ENCODE peak calls at places on chromosome 16, in six cellular contexts. One of them, this sample, is unnamed.

GRCh38 chr16:50509521-50510341 is 38.5 kb upstream of the NKD1 start:
- DNase-seq in NCI-H2081: no peak
- DNase-seq in A172: peak
- DNase-seq in brain microvascular endothelial cell: peak
- DNase-seq in stimulated activated CD8-positive, alpha-beta memory T cell treated with anti-CD3 and anti-CD28 coated beads, Interleukin-4, amount 100 ng/mL, for 48 hours: peak
- DNase-seq in NCI-H345: peak
- DNase-seq in this sample: peak

GRCh38 chr16:79213214-79213613 is 387.3 kb downstream of the MAF start:
- DNase-seq in NCI-H2081: no peak
- DNase-seq in A172: no peak
- DNase-seq in stimulated activated CD8-positive, alpha-beta memory T cell treated with anti-CD3 and anti-CD28 coated beads, Interleukin-4, amount 100 ng/mL, for 48 hours: no peak
- DNase-seq in NCI-H345: no peak
- DNase-seq in brain microvascular endothelial cell: no peak
- DNase-seq in this sample: no peak

GRCh38 chr16:77273-77806 is 685 bp upstream of the MPG start:
- DNase-seq in NCI-H345: peak
- DNase-seq in NCI-H2081: peak
- DNase-seq in brain microvascular endothelial cell: peak
- DNase-seq in A172: no peak
- DNase-seq in stimulated activated CD8-positive, alpha-beta memory T cell treated with anti-CD3 and anti-CD28 coated beads, Interleukin-4, amount 100 ng/mL, for 48 hours: peak
- DNase-seq in this sample: no peak

GRCh38 chr16:56424791-56425438 is 430 bp downstream of the AMFR start:
- DNase-seq in NCI-H2081: no peak
- DNase-seq in stimulated activated CD8-positive, alpha-beta memory T cell treated with anti-CD3 and anti-CD28 coated beads, Interleukin-4, amount 100 ng/mL, for 48 hours: peak
- DNase-seq in brain microvascular endothelial cell: no peak
- DNase-seq in A172: no peak
- DNase-seq in NCI-H345: peak
- DNase-seq in this sample: peak

GRCh38 chr16:67961551-67961957 is 6.9 kb downstream of the SLC12A4 start:
- DNase-seq in brain microvascular endothelial cell: no peak
- DNase-seq in stimulated activated CD8-positive, alpha-beta memory T cell treated with anti-CD3 and anti-CD28 coated beads, Interleukin-4, amount 100 ng/mL, for 48 hours: no peak
- DNase-seq in NCI-H345: peak
- DNase-seq in A172: no peak
- DNase-seq in NCI-H2081: peak
- DNase-seq in this sample: no peak

GRCh38 chr16:75496546-75496945 is 1.3 kb upstream of the CHST6 start:
- DNase-seq in A172: no peak
- DNase-seq in NCI-H345: no peak
- DNase-seq in NCI-H2081: no peak
- DNase-seq in stimulated activated CD8-positive, alpha-beta memory T cell treated with anti-CD3 and anti-CD28 coated beads, Interleukin-4, amount 100 ng/mL, for 48 hours: no peak
- DNase-seq in brain microvascular endothelial cell: no peak
- DNase-seq in this sample: no peak

GRCh38 chr16:47826070-47826469 is 329.7 kb downstream of the ABCC12 start:
- DNase-seq in NCI-H345: no peak
- DNase-seq in stimulated activated CD8-positive, alpha-beta memory T cell treated with anti-CD3 and anti-CD28 coated beads, Interleukin-4, amount 100 ng/mL, for 48 hours: no peak
- DNase-seq in brain microvascular endothelial cell: no peak
- DNase-seq in NCI-H2081: no peak
- DNase-seq in A172: no peak
- DNase-seq in this sample: no peak

GRCh38 chr16:9845661-9846361 is 336.4 kb downstream of the GRIN2A start:
- DNase-seq in stimulated activated CD8-positive, alpha-beta memory T cell treated with anti-CD3 and anti-CD28 coated beads, Interleukin-4, amount 100 ng/mL, for 48 hours: no peak
- DNase-seq in A172: peak
- DNase-seq in NCI-H345: no peak
- DNase-seq in brain microvascular endothelial cell: peak
- DNase-seq in NCI-H2081: no peak
- DNase-seq in this sample: no peak

GRCh38 chr16:85334718-85335583 is 222.7 kb upstream of the CIBAR2 start:
- DNase-seq in brain microvascular endothelial cell: no peak
- DNase-seq in NCI-H345: no peak
- DNase-seq in NCI-H2081: no peak
- DNase-seq in stimulated activated CD8-positive, alpha-beta memory T cell treated with anti-CD3 and anti-CD28 coated beads, Interleukin-4, amount 100 ng/mL, for 48 hours: peak
- DNase-seq in A172: no peak
- DNase-seq in this sample: no peak

GRCh38 chr16:66651474-66651765 is 45.1 kb downstream of the CMTM4 start:
- DNase-seq in NCI-H2081: no peak
- DNase-seq in NCI-H345: no peak
- DNase-seq in stimulated activated CD8-positive, alpha-beta memory T cell treated with anti-CD3 and anti-CD28 coated beads, Interleukin-4, amount 100 ng/mL, for 48 hours: no peak
- DNase-seq in A172: no peak
- DNase-seq in brain microvascular endothelial cell: no peak
- DNase-seq in this sample: no peak

GRCh38 chr16:89922477-89922883 is 662 bp upstream of the TUBB3 start:
- DNase-seq in stimulated activated CD8-positive, alpha-beta memory T cell treated with anti-CD3 and anti-CD28 coated beads, Interleukin-4, amount 100 ng/mL, for 48 hours: peak
- DNase-seq in NCI-H345: peak
- DNase-seq in brain microvascular endothelial cell: peak
- DNase-seq in A172: peak
- DNase-seq in NCI-H2081: no peak
- DNase-seq in this sample: no peak

GRCh38 chr16:3058173-3059030 is 7.0 kb upstream of the IL32 start:
- DNase-seq in A172: peak
- DNase-seq in NCI-H2081: no peak
- DNase-seq in NCI-H345: peak
- DNase-seq in brain microvascular endothelial cell: no peak
- DNase-seq in stimulated activated CD8-positive, alpha-beta memory T cell treated with anti-CD3 and anti-CD28 coated beads, Interleukin-4, amount 100 ng/mL, for 48 hours: peak
- DNase-seq in this sample: no peak

GRCh38 chr16:57694556-57695377 is at the start of gene DRC7:
- DNase-seq in NCI-H2081: peak
- DNase-seq in NCI-H345: peak
- DNase-seq in brain microvascular endothelial cell: peak
- DNase-seq in A172: peak
- DNase-seq in stimulated activated CD8-positive, alpha-beta memory T cell treated with anti-CD3 and anti-CD28 coated beads, Interleukin-4, amount 100 ng/mL, for 48 hours: peak
- DNase-seq in this sample: no peak

GRCh38 chr16:88264641-88265285 is 118.0 kb upstream of the ZNF469 start:
- DNase-seq in NCI-H345: no peak
- DNase-seq in NCI-H2081: no peak
- DNase-seq in stimulated activated CD8-positive, alpha-beta memory T cell treated with anti-CD3 and anti-CD28 coated beads, Interleukin-4, amount 100 ng/mL, for 48 hours: peak
- DNase-seq in A172: peak
- DNase-seq in brain microvascular endothelial cell: peak
- DNase-seq in this sample: peak

GRCh38 chr16:29989111-29989858 is 6.1 kb downstream of the HIRIP3 start:
- DNase-seq in stimulated activated CD8-positive, alpha-beta memory T cell treated with anti-CD3 and anti-CD28 coated beads, Interleukin-4, amount 100 ng/mL, for 48 hours: no peak
- DNase-seq in brain microvascular endothelial cell: no peak
- DNase-seq in NCI-H2081: no peak
- DNase-seq in A172: no peak
- DNase-seq in NCI-H345: no peak
- DNase-seq in this sample: no peak

GRCh38 chr16:84278968-84279367 is 15.7 kb upstream of the WFDC1 start:
- DNase-seq in NCI-H2081: no peak
- DNase-seq in NCI-H345: no peak
- DNase-seq in stimulated activated CD8-positive, alpha-beta memory T cell treated with anti-CD3 and anti-CD28 coated beads, Interleukin-4, amount 100 ng/mL, for 48 hours: no peak
- DNase-seq in A172: no peak
- DNase-seq in brain microvascular endothelial cell: no peak
- DNase-seq in this sample: no peak

GRCh38 chr16:81522141-81522701 is 77.6 kb downstream of the CMIP start:
- DNase-seq in NCI-H2081: no peak
- DNase-seq in A172: peak
- DNase-seq in NCI-H345: no peak
- DNase-seq in brain microvascular endothelial cell: no peak
- DNase-seq in stimulated activated CD8-positive, alpha-beta memory T cell treated with anti-CD3 and anti-CD28 coated beads, Interleukin-4, amount 100 ng/mL, for 48 hours: no peak
- DNase-seq in this sample: peak

GRCh38 chr16:29825145-29826044 is 5.1 kb downstream of the MVP start:
- DNase-seq in NCI-H2081: no peak
- DNase-seq in NCI-H345: no peak
- DNase-seq in stimulated activated CD8-positive, alpha-beta memory T cell treated with anti-CD3 and anti-CD28 coated beads, Interleukin-4, amount 100 ng/mL, for 48 hours: peak
- DNase-seq in brain microvascular endothelial cell: peak
- DNase-seq in A172: peak
- DNase-seq in this sample: no peak

GRCh38 chr16:4580245-4580644 is 24.1 kb downstream of the C16orf96 start:
- DNase-seq in A172: peak
- DNase-seq in NCI-H2081: no peak
- DNase-seq in NCI-H345: no peak
- DNase-seq in stimulated activated CD8-positive, alpha-beta memory T cell treated with anti-CD3 and anti-CD28 coated beads, Interleukin-4, amount 100 ng/mL, for 48 hours: no peak
- DNase-seq in brain microvascular endothelial cell: no peak
- DNase-seq in this sample: no peak

GRCh38 chr16:1526608-1527555 is 6.6 kb upstream of the TMEM204 start:
- DNase-seq in brain microvascular endothelial cell: no peak
- DNase-seq in NCI-H2081: no peak
- DNase-seq in A172: no peak
- DNase-seq in NCI-H345: no peak
- DNase-seq in stimulated activated CD8-positive, alpha-beta memory T cell treated with anti-CD3 and anti-CD28 coated beads, Interleukin-4, amount 100 ng/mL, for 48 hours: peak
- DNase-seq in this sample: no peak

GRCh38 chr16:69522732-69523404 is 42.9 kb upstream of the NFAT5 start:
- DNase-seq in NCI-H2081: no peak
- DNase-seq in stimulated activated CD8-positive, alpha-beta memory T cell treated with anti-CD3 and anti-CD28 coated beads, Interleukin-4, amount 100 ng/mL, for 48 hours: no peak
- DNase-seq in A172: peak
- DNase-seq in NCI-H345: no peak
- DNase-seq in brain microvascular endothelial cell: no peak
- DNase-seq in this sample: no peak

GRCh38 chr16:85902366-85903155 is 3.6 kb downstream of the IRF8 start:
- DNase-seq in brain microvascular endothelial cell: no peak
- DNase-seq in NCI-H2081: no peak
- DNase-seq in NCI-H345: no peak
- DNase-seq in stimulated activated CD8-positive, alpha-beta memory T cell treated with anti-CD3 and anti-CD28 coated beads, Interleukin-4, amount 100 ng/mL, for 48 hours: peak
- DNase-seq in A172: no peak
- DNase-seq in this sample: peak

GRCh38 chr16:84883301-84883700 is 63.5 kb downstream of the CRISPLD2 start:
- DNase-seq in brain microvascular endothelial cell: no peak
- DNase-seq in NCI-H2081: no peak
- DNase-seq in A172: no peak
- DNase-seq in NCI-H345: no peak
- DNase-seq in stimulated activated CD8-positive, alpha-beta memory T cell treated with anti-CD3 and anti-CD28 coated beads, Interleukin-4, amount 100 ng/mL, for 48 hours: no peak
- DNase-seq in this sample: no peak

GRCh38 chr16:369866-370436 is 387 bp downstream of the MRPL28 start:
- DNase-seq in brain microvascular endothelial cell: no peak
- DNase-seq in stimulated activated CD8-positive, alpha-beta memory T cell treated with anti-CD3 and anti-CD28 coated beads, Interleukin-4, amount 100 ng/mL, for 48 hours: no peak
- DNase-seq in NCI-H2081: no peak
- DNase-seq in A172: no peak
- DNase-seq in NCI-H345: no peak
- DNase-seq in this sample: no peak

GRCh38 chr16:19884611-19885455 is at the start of gene GPRC5B:
- DNase-seq in brain microvascular endothelial cell: no peak
- DNase-seq in NCI-H2081: peak
- DNase-seq in A172: no peak
- DNase-seq in NCI-H345: peak
- DNase-seq in stimulated activated CD8-positive, alpha-beta memory T cell treated with anti-CD3 and anti-CD28 coated beads, Interleukin-4, amount 100 ng/mL, for 48 hours: peak
- DNase-seq in this sample: peak

GRCh38 chr16:3590736-3591435 is 13.7 kb upstream of the NLRC3 start:
- DNase-seq in A172: no peak
- DNase-seq in stimulated activated CD8-positive, alpha-beta memory T cell treated with anti-CD3 and anti-CD28 coated beads, Interleukin-4, amount 100 ng/mL, for 48 hours: no peak
- DNase-seq in NCI-H345: no peak
- DNase-seq in NCI-H2081: no peak
- DNase-seq in brain microvascular endothelial cell: no peak
- DNase-seq in this sample: no peak

This sample was measured in effector memory CD8-positive, alpha-beta T cell.